ENCODE peak calls at places on chromosomes 2 and 18, in five cellular contexts. W is GM23248, L is K562, U is HCT116, Y is colonic mucosa. E is an unnamed sample.
A peak's percentile ranks its signal among the peaks of the same experiment; 100 is the strongest.

GRCh38 chr2:180219471-180219870 is 212.4 kb upstream of the CWC22 start:
- DNase-seq in W (peak; percentile 27), L (no peak), U (no peak), Y (no peak), E (no peak)

GRCh38 chr18:49690307-49690706 is 123.0 kb downstream of the ACAA2 start:
- DNase-seq in U (peak; percentile 10), W (peak; percentile 95), Y (no peak), L (no peak), E (peak; percentile 75)

GRCh38 chr2:73290049-73290839 is 3.1 kb downstream of the EGR4 start:
- DNase-seq in Y (peak; percentile 30), L (peak; percentile 57), U (no peak), W (peak; percentile 63), E (peak; percentile 25)

GRCh38 chr2:24856791-24857211 is 63.2 kb downstream of the ADCY3 start:
- DNase-seq in U (no peak), L (no peak), W (peak; percentile 21), Y (no peak), E (no peak)

GRCh38 chr18:370753-371615 is 103.1 kb upstream of the THOC1 start:
- DNase-seq in L (no peak), U (no peak), W (no peak), Y (no peak), E (no peak)

GRCh38 chr2:200077210-200077650 is 121.8 kb downstream of the MAIP1 start:
- DNase-seq in L (no peak), U (no peak), Y (no peak), W (peak; percentile 48), E (no peak)

GRCh38 chr2:100244881-100245605 is 77.3 kb downstream of the LONRF2 start:
- DNase-seq in W (peak; percentile 55), U (no peak), L (no peak), Y (no peak), E (no peak)

GRCh38 chr2:9655441-9656269 is 24.9 kb upstream of the YWHAQ start:
- DNase-seq in L (peak; percentile 43), W (peak; percentile 96), Y (no peak), U (no peak), E (no peak)

GRCh38 chr18:32469190-32469611 is 1.5 kb downstream of the GAREM1 start:
- DNase-seq in U (peak; percentile 19), W (peak; percentile 59), L (peak; percentile 4), Y (peak; percentile 47), E (no peak)

GRCh38 chr2:231521-232185 is 32.2 kb downstream of the SH3YL1 start:
- DNase-seq in Y (no peak), L (no peak), W (no peak), U (no peak), E (no peak)

GRCh38 chr2:238287702-238288649 is at the start of gene PER2:
- DNase-seq in W (peak; percentile 97), Y (peak; percentile 65), U (peak; percentile 43), L (peak; percentile 51), E (no peak)

GRCh38 chr2:28321426-28321825 is 71.2 kb upstream of the FOSL2 start:
- DNase-seq in U (no peak), W (no peak), Y (no peak), L (no peak), E (no peak)

GRCh38 chr2:140698736-140699135 is 1432.1 kb downstream of the LRP1B start:
- DNase-seq in L (no peak), W (no peak), U (no peak), Y (no peak), E (no peak)

GRCh38 chr2:169828141-169828811 is 1.0 kb downstream of the UBR3 start:
- DNase-seq in Y (peak; percentile 60), U (no peak), W (peak; percentile 54), L (peak; percentile 88), E (no peak)

GRCh38 chr2:168521342-168521741 is 65.3 kb downstream of the CERS6 start:
- DNase-seq in U (no peak), Y (no peak), L (peak; percentile 62), W (peak; percentile 37), E (peak; percentile 54)

GRCh38 chr18:64208531-64208930 is 59.6 kb upstream of the LINC00305 start:
- DNase-seq in L (no peak), W (no peak), Y (no peak), U (no peak), E (no peak)

GRCh38 chr2:64861338-64862000 is 127.7 kb upstream of the SLC1A4 start:
- DNase-seq in Y (no peak), L (no peak), W (no peak), U (no peak), E (no peak)

GRCh38 chr2:46435796-46436360 is 43.5 kb upstream of the TMEM247 start:
- DNase-seq in Y (no peak), U (no peak), L (peak; percentile 60), W (no peak), E (no peak)

GRCh38 chr2:67169417-67170140 is 227.6 kb upstream of the ETAA1 start:
- DNase-seq in W (peak; percentile 48), L (no peak), U (no peak), Y (no peak), E (peak; percentile 13)

GRCh38 chr2:28544915-28545589 is 49.2 kb downstream of the PLB1 start:
- DNase-seq in W (no peak), U (no peak), L (no peak), Y (peak; percentile 79), E (no peak)

GRCh38 chr2:221410487-221410886 is 161.6 kb downstream of the EPHA4 start:
- DNase-seq in Y (no peak), U (no peak), L (no peak), W (no peak), E (no peak)

GRCh38 chr2:98212291-98212690 is 125.3 kb downstream of the VWA3B start:
- DNase-seq in W (no peak), Y (no peak), L (no peak), U (no peak), E (no peak)

GRCh38 chr2:45554073-45554742 is 56.9 kb downstream of the SRBD1 start:
- DNase-seq in Y (no peak), U (no peak), W (peak; percentile 67), L (no peak), E (no peak)

GRCh38 chr2:185245806-185246205 is 492.8 kb upstream of the FSIP2 start:
- DNase-seq in U (no peak), W (no peak), Y (no peak), L (no peak), E (no peak)

GRCh38 chr2:151851761-151852160 is 23.5 kb upstream of the ARL5A start:
- DNase-seq in W (peak; percentile 40), L (no peak), Y (no peak), U (no peak), E (no peak)

GRCh38 chr2:164920430-164920829 is 34.9 kb downstream of the SLC38A11 start:
- DNase-seq in W (peak; percentile 96), Y (no peak), U (no peak), L (no peak), E (peak; percentile 32)

GRCh38 chr2:33210626-33211025 is 263.9 kb downstream of the LTBP1 start:
- DNase-seq in L (peak; percentile 9), U (no peak), W (peak; percentile 96), Y (no peak), E (peak; percentile 54)

GRCh38 chr2:216807861-216808272 is 52.0 kb downstream of the TNP1 start:
- DNase-seq in Y (no peak), U (no peak), W (peak; percentile 18), L (no peak), E (no peak)

GRCh38 chr2:125227843-125228392 is 1202.8 kb downstream of the CNTNAP5 start:
- DNase-seq in U (no peak), W (no peak), Y (no peak), L (no peak), E (no peak)

GRCh38 chr18:21809725-21810124 is 69.1 kb downstream of the MIB1 start:
- DNase-seq in Y (no peak), W (no peak), U (no peak), L (no peak), E (no peak)

GRCh38 chr2:224884188-224884587 is 158.1 kb downstream of the DOCK10 start:
- DNase-seq in Y (no peak), L (no peak), U (no peak), W (peak; percentile 56), E (no peak)

GRCh38 chr2:224885295-224885694 is 157.0 kb downstream of the DOCK10 start:
- DNase-seq in W (peak; percentile 9), L (no peak), Y (no peak), U (no peak), E (no peak)

GRCh38 chr2:224883700-224884099 is 158.6 kb downstream of the DOCK10 start:
- DNase-seq in U (no peak), W (peak; percentile 32), L (no peak), Y (no peak), E (no peak)

GRCh38 chr2:224887159-224887558 is 155.1 kb downstream of the DOCK10 start:
- DNase-seq in Y (no peak), W (peak; percentile 83), L (no peak), U (no peak), E (no peak)

GRCh38 chr2:224885836-224886547 is 156.3 kb downstream of the DOCK10 start:
- DNase-seq in L (no peak), Y (no peak), U (no peak), W (peak; percentile 92), E (peak; percentile 49)
- H3K9ac ChIP-seq in L (no peak overlapping the region), Y (no peak overlapping the region), U (no peak overlapping the region), W (peak overlapping the region; percentile 81), E (peak overlapping the region; percentile 13)

DNA sequence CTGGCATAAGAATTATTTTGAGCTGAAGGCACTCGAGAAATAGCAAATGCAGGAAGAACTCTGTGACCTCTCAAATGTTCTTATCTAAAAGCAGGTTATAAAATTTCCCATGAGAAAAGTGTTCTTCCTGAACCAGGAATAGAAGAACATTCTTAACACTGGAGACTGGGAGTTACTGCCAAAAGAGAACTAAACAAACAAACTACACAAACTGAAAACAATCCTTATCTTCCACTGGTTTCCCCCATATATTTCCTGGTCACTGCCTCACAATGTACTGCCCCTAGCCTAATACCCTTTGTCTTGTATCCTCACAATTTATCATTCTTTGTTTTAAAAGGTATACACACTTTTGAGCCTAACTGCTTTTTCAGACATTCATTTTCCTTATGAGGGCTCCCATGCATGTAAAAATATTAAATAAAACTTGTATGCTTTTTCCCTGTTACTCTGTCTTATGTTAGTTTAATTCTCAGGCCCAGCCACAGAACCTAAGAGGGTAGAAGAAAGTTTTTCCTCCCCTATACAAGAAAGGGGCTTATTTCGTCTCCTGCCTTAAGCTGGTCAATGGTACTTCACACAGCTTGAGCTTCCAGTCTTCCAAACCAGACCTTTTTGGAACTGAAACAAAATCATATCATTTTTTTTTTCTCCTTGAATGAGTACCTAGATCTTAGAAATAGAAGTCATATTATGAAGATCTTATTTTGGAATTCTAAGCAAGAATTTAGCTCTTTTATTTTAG is 110.6 kb downstream of the MSTN start:
- DNase-seq in Y (no peak), W (no peak), L (no peak), U (no peak), E (no peak)
- H3K27ac ChIP-seq in Y (no peak overlapping the region), W (no peak overlapping the region), L (no peak overlapping the region), U (no peak overlapping the region), E (no peak overlapping the region)

GRCh38 chr18:54828986-54829385 is 709 bp downstream of the RAB27B start:
- DNase-seq in Y (no peak), L (no peak), W (peak; percentile 23), U (no peak), E (no peak)
- H3K9ac ChIP-seq in Y (no peak overlapping the region), L (no peak overlapping the region), W (peak overlapping the region; percentile 74), U (peak overlapping the region; percentile 66), E (peak overlapping the region; percentile 95)

GRCh38 chr2:235609321-235609720 is 115.5 kb downstream of the AGAP1 start:
- DNase-seq in Y (no peak), U (no peak), W (no peak), L (no peak), E (no peak)
- H3K27ac ChIP-seq in Y (no peak overlapping the region), U (no peak overlapping the region), W (no peak overlapping the region), L (no peak overlapping the region), E (no peak overlapping the region)

GRCh38 chr2:16653083-16653375 is 12.6 kb downstream of the CYRIA start:
- DNase-seq in Y (no peak), L (no peak), U (no peak), W (no peak), E (no peak)
- H3K9ac ChIP-seq in Y (no peak overlapping the region), L (no peak overlapping the region), U (no peak overlapping the region), W (no peak overlapping the region), E (no peak overlapping the region)

GRCh38 chr2:112692496-112692911 is 28.3 kb upstream of the NT5DC4 start:
- DNase-seq in L (peak; percentile 97), W (peak; percentile 97), U (peak; percentile 85), Y (peak; percentile 75), E (peak; percentile 99)
- H3K27ac ChIP-seq in L (peak overlapping the region; percentile 70), W (peak overlapping the region; percentile 89), U (peak overlapping the region; percentile 37), Y (no peak overlapping the region), E (peak overlapping the region; percentile 95)

E was measured in keratinocyte.